ENCODE peak calls at places on chromosomes 1 and 21, in six cellular contexts. D, Q, G, V, F and W are unnamed samples.

GRCh38 chr1:235127203-235127602 is 1.4 kb downstream of the TOMM20 start:
- DNase-seq in G (no peak), V (no peak), F (no peak), Q (no peak), D (no peak), W (peak)

GRCh38 chr1:6099787-6100765 is 54.4 kb downstream of the KCNAB2 start:
- DNase-seq in V (no peak), D (no peak), Q (no peak), G (no peak), F (no peak), W (peak)

GRCh38 chr1:42945171-42945570 is 13.5 kb downstream of the SLC2A1 start:
- DNase-seq in G (no peak), V (no peak), Q (no peak), F (no peak), D (no peak), W (no peak)

GRCh38 chr1:160221089-160221488 is 15.9 kb downstream of the PEA15 start:
- DNase-seq in D (no peak), G (no peak), V (no peak), F (no peak), Q (no peak), W (no peak)

GRCh38 chr1:32386993-32387392 is 7.2 kb downstream of the BSDC1 start:
- DNase-seq in F (no peak), V (no peak), Q (no peak), G (no peak), D (no peak), W (no peak)

GRCh38 chr1:70887936-70888335 is 159.7 kb downstream of the PTGER3 start:
- DNase-seq in G (no peak), D (no peak), Q (no peak), F (no peak), V (no peak), W (no peak)

GRCh38 chr21:36423772-36424433 is 38.7 kb downstream of the CHAF1B start:
- DNase-seq in D (no peak), F (no peak), Q (no peak), G (no peak), V (no peak), W (no peak)

GRCh38 chr1:112507896-112508241 is 896 bp upstream of the WNT2B start:
- DNase-seq in Q (no peak), D (peak), F (no peak), V (peak), G (peak), W (no peak)

GRCh38 chr1:101004666-101005065 is 20.9 kb downstream of the DPH5 start:
- DNase-seq in Q (no peak), G (no peak), D (no peak), F (no peak), V (no peak), W (no peak)